ENCODE peak calls at places on chromosomes 2 and 18, in ten cellular contexts. H is Peyer's patch, I is transverse colon, K is IMR-90, G is tibial nerve, Y is A549, L is suprapubic skin, Z is heart left ventricle, D is right lobe of liver, R is K562. M is an unnamed sample. For H3K4me1, the result is how much of the 10 kb centered on the place peaks cover.

GRCh38 chr2:224802407-224802806 is 86.2 kb upstream of the CCDC195 start:
- DNase-seq in H (no peak), I (no peak), K (peak), G (no peak), Y (no peak), L (no peak), Z (no peak), D (no peak), R (no peak), M (no peak)

GRCh38 chr2:99106905-99107304 is 34.6 kb upstream of the C2orf15 start:
- DNase-seq in H (no peak), I (no peak), K (no peak), G (no peak), Y (no peak), L (no peak), Z (no peak), D (no peak), R (no peak), M (no peak)

GRCh38 chr2:215356948-215357461 is 45.1 kb downstream of the ATIC start:
- DNase-seq in H (no peak), I (no peak), K (peak), G (no peak), Y (no peak), L (no peak), Z (no peak), D (no peak), R (no peak), M (no peak)

GRCh38 chr18:27994571-27994970 is 182.4 kb downstream of the CDH2 start:
- DNase-seq in H (no peak), I (no peak), K (no peak), G (no peak), Y (no peak), L (no peak), Z (no peak), D (no peak), R (no peak), M (no peak)

GRCh38 chr18:25533088-25533676 is 181.2 kb upstream of the ZNF521 start:
- DNase-seq in H (no peak), I (no peak), K (no peak), G (no peak), Y (no peak), L (no peak), Z (no peak), D (no peak), R (no peak), M (no peak)

GRCh38 chr2:43942001-43942400 is 53.8 kb downstream of the LRPPRC start:
- DNase-seq in H (no peak), I (no peak), K (peak), G (no peak), Y (no peak), L (no peak), Z (no peak), D (no peak), R (no peak), M (no peak)

GRCh38 chr18:68796936-68797690 is 767 bp upstream of the CCDC102B start:
- DNase-seq in H (no peak), I (no peak), K (peak), G (no peak), Y (no peak), L (no peak), Z (peak), D (no peak), R (no peak), M (no peak)

GRCh38 chr2:207662203-207662602 is 37.0 kb upstream of the METTL21A start:
- DNase-seq in H (peak), I (peak), K (no peak), G (no peak), Y (no peak), L (no peak), Z (no peak), D (no peak), R (no peak), M (no peak)

GRCh38 chr18:23114171-23114881 is 21.0 kb upstream of the CABLES1 start:
- DNase-seq in H (no peak), I (no peak), K (peak), G (no peak), Y (no peak), L (peak), Z (no peak), D (no peak), R (no peak), M (no peak)

GRCh38 chr2:86393521-86394490 is 47.4 kb upstream of the KDM3A start:
- DNase-seq in H (peak), I (peak), K (peak), G (no peak), Y (no peak), L (no peak), Z (peak), D (no peak), R (no peak), M (no peak)

GRCh38 chr18:56756971-56757370 is 105.8 kb downstream of the WDR7 start:
- DNase-seq in H (no peak), I (no peak), K (no peak), G (peak), Y (no peak), L (no peak), Z (peak), D (no peak), R (no peak), M (no peak)

GRCh38 chr18:48756511-48757226 is 194.1 kb downstream of the SMAD7 start:
- DNase-seq in H (no peak), I (no peak), K (no peak), G (no peak), Y (no peak), L (no peak), Z (no peak), D (no peak), R (no peak), M (no peak)

GRCh38 chr2:113162173-113162572 is 11.6 kb upstream of the PSD4 start:
- DNase-seq in H (no peak), I (no peak), K (no peak), G (no peak), Y (no peak), L (no peak), Z (no peak), D (no peak), R (no peak), M (no peak)

GRCh38 chr2:16280081-16280480 is 339.7 kb downstream of the MYCN start:
- DNase-seq in H (no peak), I (no peak), K (no peak), G (no peak), Y (no peak), L (no peak), Z (no peak), D (no peak), R (no peak), M (no peak)

GRCh38 chr18:23231340-23232021 is 96.2 kb downstream of the CABLES1 start:
- DNase-seq in H (peak), I (peak), K (peak), G (peak), Y (no peak), L (peak), Z (peak), D (no peak), R (no peak), M (peak)

GRCh38 chr2:240216197-240216596 is 75.7 kb upstream of the OTOS start:
- DNase-seq in H (no peak), I (no peak), K (no peak), G (no peak), Y (no peak), L (peak), Z (no peak), D (no peak), R (no peak), M (no peak)

GRCh38 chr2:149422337-149422990 is 92.1 kb downstream of the LYPD6 start:
- DNase-seq in H (peak), I (no peak), K (peak), G (no peak), Y (peak), L (no peak), Z (no peak), D (no peak), R (no peak), M (no peak)

GRCh38 chr2:73281244-73281643 is 3.0 kb downstream of the FBXO41 start:
- DNase-seq in H (no peak), I (no peak), K (no peak), G (no peak), Y (no peak), L (no peak), Z (no peak), D (no peak), R (no peak), M (no peak)

GRCh38 chr18:36572135-36572856 is 256.5 kb downstream of the TPGS2 start:
- DNase-seq in H (peak), I (peak), K (peak), G (peak), Y (peak), L (no peak), Z (peak), D (no peak), R (peak), M (peak)

GRCh38 chr2:37414470-37414949 is 70.1 kb downstream of the QPCT start:
- DNase-seq in H (no peak), I (no peak), K (peak), G (no peak), Y (peak), L (no peak), Z (no peak), D (no peak), R (peak), M (no peak)

GRCh38 chr2:167692191-167692590 is 555.2 kb downstream of the STK39 start:
- DNase-seq in H (no peak), I (no peak), K (no peak), G (no peak), Y (no peak), L (no peak), Z (no peak), D (no peak), R (no peak), M (no peak)

GRCh38 chr2:39381653-39382052 is 55.4 kb downstream of the MAP4K3 start:
- DNase-seq in H (no peak), I (no peak), K (no peak), G (no peak), Y (no peak), L (no peak), Z (no peak), D (no peak), R (peak), M (no peak)

GRCh38 chr2:160042054-160042453 is 20.4 kb downstream of the PLA2R1 start:
- DNase-seq in H (no peak), I (no peak), K (no peak), G (no peak), Y (no peak), L (no peak), Z (no peak), D (no peak), R (no peak), M (no peak)

GRCh38 chr2:120287183-120288015 is 34.7 kb downstream of the RALB start:
- DNase-seq in H (no peak), I (no peak), K (peak), G (no peak), Y (peak), L (no peak), Z (no peak), D (no peak), R (no peak), M (peak)

GRCh38 chr2:148645925-148646559 is 1.5 kb downstream of the EPC2 start:
- DNase-seq in H (peak), I (peak), K (peak), G (peak), Y (peak), L (peak), Z (peak), D (no peak), R (peak), M (peak)

GRCh38 chr18:63258749-63259580 is 60.6 kb downstream of the BCL2 start:
- DNase-seq in H (no peak), I (no peak), K (no peak), G (no peak), Y (no peak), L (no peak), Z (no peak), D (no peak), R (no peak), M (no peak)

GRCh38 chr2:238383743-238384370 is 42.9 kb upstream of the ASB1 start:
- DNase-seq in H (no peak), I (no peak), K (no peak), G (no peak), Y (no peak), L (no peak), Z (no peak), D (no peak), R (no peak), M (no peak)

GRCh38 chr2:10700078-10700803 is 10.5 kb upstream of the NOL10 start:
- DNase-seq in H (no peak), I (no peak), K (peak), G (no peak), Y (no peak), L (no peak), Z (no peak), D (no peak), R (no peak), M (no peak)

GRCh38 chr2:82819936-82820335 is 1639.1 kb downstream of the SUCLG1 start:
- DNase-seq in H (no peak), I (no peak), K (no peak), G (no peak), Y (no peak), L (no peak), Z (no peak), D (no peak), R (no peak), M (no peak)

GRCh38 chr2:98702896-98703620 is 27.9 kb downstream of the MGAT4A start:
- DNase-seq in H (no peak), I (no peak), K (no peak), G (no peak), Y (no peak), L (no peak), Z (no peak), D (no peak), R (no peak), M (no peak)

GRCh38 chr2:56587456-56587855 is 403.7 kb downstream of the CCDC85A start:
- DNase-seq in H (no peak), I (no peak), K (no peak), G (no peak), Y (no peak), L (no peak), Z (no peak), D (no peak), R (no peak), M (no peak)

GRCh38 chr2:60550151-60550983 is 3.1 kb downstream of the BCL11A start:
- DNase-seq in H (peak), I (peak), K (peak), G (peak), Y (peak), L (no peak), Z (peak), D (peak), R (peak), M (peak)

GRCh38 chr2:110771549-110772382 is 39.4 kb downstream of the ACOXL start:
- DNase-seq in H (no peak), I (no peak), K (no peak), G (no peak), Y (no peak), L (no peak), Z (no peak), D (no peak), R (no peak), M (no peak)

GRCh38 chr2:240296104-240296406 is 139.4 kb upstream of the GPC1 start:
- DNase-seq in H (no peak), I (no peak), K (no peak), G (peak), Y (no peak), L (no peak), Z (no peak), D (no peak), R (no peak), M (no peak)

GRCh38 chr2:226932443-226932842 is 96.6 kb downstream of the RHBDD1 start:
- DNase-seq in H (no peak), I (no peak), K (no peak), G (no peak), Y (no peak), L (no peak), Z (no peak), D (no peak), R (no peak), M (no peak)

GRCh38 chr2:144402282-144402681 is 117.6 kb downstream of the ZEB2 start:
- DNase-seq in H (no peak), I (no peak), K (peak), G (no peak), Y (no peak), L (no peak), Z (peak), D (no peak), R (no peak), M (no peak)

DNA sequence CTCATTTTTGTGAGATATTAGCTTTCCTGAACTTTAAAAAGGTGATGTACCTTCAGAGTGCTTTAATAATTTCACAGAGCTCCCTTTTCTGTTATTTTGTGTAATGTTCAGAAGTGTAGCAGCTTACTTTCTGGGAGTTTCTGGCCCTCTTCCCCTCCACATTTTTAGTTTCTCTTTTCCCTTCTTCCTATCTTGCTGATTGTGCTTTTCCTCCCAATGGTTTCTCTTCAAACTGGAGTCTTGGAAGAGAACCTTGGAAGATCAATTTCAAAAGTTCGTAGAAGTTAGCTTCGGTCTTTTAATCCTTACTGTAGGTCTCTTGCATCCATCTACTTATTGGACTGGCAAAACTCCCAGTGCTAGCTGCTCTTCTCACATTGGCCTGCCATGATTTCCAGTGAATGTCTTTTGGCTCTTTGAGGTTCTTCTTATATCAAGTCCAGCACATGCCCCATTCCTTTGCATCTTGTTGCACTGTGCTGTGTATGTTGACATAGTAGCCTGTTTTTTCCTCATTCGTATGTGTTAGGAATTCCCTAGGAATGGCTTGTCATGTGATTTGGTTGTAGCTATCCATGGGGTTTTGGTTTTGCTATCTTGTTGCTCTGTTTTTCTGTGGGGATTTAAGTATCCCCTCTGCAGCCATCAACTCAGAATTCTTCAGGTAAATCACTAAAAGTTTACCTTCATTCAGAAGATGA is 7.8 kb downstream of the CCNT2 start:
- DNase-seq in H (no peak), I (no peak), K (peak), G (no peak), Y (peak), L (no peak), Z (no peak), D (no peak), R (no peak), M (no peak)
- H3K4me1 ChIP-seq in H (under half), I (half or more), K (under half), G (half or more), Y (under half), L (under half), Z (under half), D (under half), R (under half), M (under half)

GRCh38 chr2:231482806-231483391 is 18.6 kb upstream of the NCL start:
- DNase-seq in H (peak), I (peak), K (peak), G (peak), Y (peak), L (peak), Z (peak), D (peak), R (peak), M (peak)
- TF ChIP-seq POLR2A in H (peak), I (peak), K (no peak), G (no peak), Y (no peak), L (no peak), Z (no peak), D (no peak), R (no peak), M (no peak)

GRCh38 chr2:26723475-26723874 is 31.0 kb downstream of the KCNK3 start:
- DNase-seq in H (no peak), I (no peak), K (no peak), G (no peak), Y (no peak), L (no peak), Z (no peak), D (no peak), R (no peak), M (no peak)
- H3K4me1 ChIP-seq in H (under half), I (under half), K (under half), G (under half), Y (half or more), L (under half), Z (under half), D (under half), R (under half), M (under half)

GRCh38 chr2:58240938-58241755 is at the start of gene FANCL:
- DNase-seq in H (peak), I (peak), K (peak), G (peak), Y (peak), L (peak), Z (peak), D (peak), R (peak), M (peak)
- TF ChIP-seq POLR2A in H (peak), I (peak), K (peak), G (peak), Y (peak), L (no peak), Z (no peak), D (peak), R (peak), M (peak)

GRCh38 chr2:71506222-71506621 is 52.9 kb downstream of the DYSF start:
- DNase-seq in H (no peak), I (no peak), K (no peak), G (no peak), Y (no peak), L (no peak), Z (no peak), D (no peak), R (no peak), M (no peak)
- H3K4me1 ChIP-seq in H (under half), I (under half), K (under half), G (under half), Y (under half), L (under half), Z (under half), D (under half), R (under half), M (under half)

DNA sequence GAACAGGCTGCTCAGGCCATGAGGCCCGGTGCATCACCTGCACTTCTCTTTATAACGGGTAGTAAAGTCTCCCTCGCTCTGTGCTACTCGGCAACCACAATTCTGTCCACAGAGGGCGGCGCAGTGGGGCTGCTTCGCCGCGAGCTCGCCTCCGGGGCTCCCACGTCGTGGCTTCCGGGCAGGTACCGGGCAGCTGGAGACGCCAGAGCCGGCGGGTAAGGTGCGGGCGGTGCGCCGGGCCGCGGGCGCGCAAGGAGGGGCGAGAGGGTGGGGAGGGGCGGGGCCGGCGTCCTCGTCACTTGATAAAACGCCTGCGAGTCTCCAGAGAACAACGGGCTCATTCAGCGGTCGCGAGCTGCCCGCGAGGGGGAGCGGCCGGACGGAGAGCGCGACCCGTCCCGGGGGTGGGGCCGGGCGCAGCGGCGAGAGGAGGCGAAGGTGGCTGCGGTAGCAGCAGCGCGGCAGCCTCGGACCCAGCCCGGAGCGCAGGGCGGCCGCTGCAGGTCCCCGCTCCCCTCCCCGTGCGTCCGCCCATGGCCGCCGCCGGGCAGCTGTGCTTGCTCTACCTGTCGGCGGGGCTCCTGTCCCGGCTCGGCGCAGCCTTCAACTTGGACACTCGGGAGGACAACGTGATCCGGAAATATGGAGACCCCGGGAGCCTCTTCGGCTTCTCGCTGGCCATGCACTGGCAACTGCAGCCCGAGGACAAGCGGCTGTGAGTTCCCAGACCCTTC is at the start of gene ITGA6:
- DNase-seq in H (peak), I (peak), K (peak), G (no peak), Y (peak), L (peak), Z (peak), D (peak), R (peak), M (peak)
- TF ChIP-seq POLR2A in H (peak), I (peak), K (peak), G (peak), Y (peak), L (no peak), Z (no peak), D (peak), R (no peak), M (no peak)

GRCh38 chr2:169709970-169710369 is 15.7 kb downstream of the PHOSPHO2 start:
- DNase-seq in H (peak), I (peak), K (no peak), G (no peak), Y (no peak), L (no peak), Z (no peak), D (no peak), R (no peak), M (peak)

GRCh38 chr2:169715379-169716228 is 18.0 kb upstream of the KLHL23 start:
- DNase-seq in H (peak), I (peak), K (peak), G (no peak), Y (no peak), L (no peak), Z (peak), D (no peak), R (peak), M (peak)

GRCh38 chr2:169714699-169715098 is 18.9 kb upstream of the KLHL23 start:
- DNase-seq in H (no peak), I (no peak), K (no peak), G (no peak), Y (no peak), L (no peak), Z (no peak), D (no peak), R (no peak), M (no peak)

GRCh38 chr2:169711751-169712509 is 17.7 kb downstream of the PHOSPHO2 start:
- DNase-seq in H (no peak), I (peak), K (no peak), G (no peak), Y (no peak), L (no peak), Z (no peak), D (no peak), R (peak), M (no peak)

GRCh38 chr2:169712791-169713227 is 18.5 kb downstream of the PHOSPHO2 start:
- DNase-seq in H (peak), I (peak), K (no peak), G (no peak), Y (no peak), L (no peak), Z (no peak), D (no peak), R (no peak), M (no peak)
- H3K4me1 ChIP-seq in H (under half), I (half or more), K (under half), G (under half), Y (under half), L (under half), Z (under half), D (under half), R (under half), M (under half)

GRCh38 chr2:241609859-241610793 is 26.8 kb downstream of the THAP4 start:
- DNase-seq in H (peak), I (peak), K (peak), G (peak), Y (no peak), L (peak), Z (peak), D (peak), R (peak), M (peak)
- TF ChIP-seq POLR2A in H (peak), I (peak), K (peak), G (peak), Y (no peak), L (no peak), Z (no peak), D (no peak), R (no peak), M (no peak)